ENCODE peak calls at places on chromosomes 5 and 9, in four cellular contexts. O is body of pancreas, C is lower leg skin, J is GM12878. H is an unnamed sample.

GRCh38 chr9:137269231-137269772 is 8.2 kb upstream of the TOR4A start:
- DNase-seq in O (peak), C (peak), J (peak), H (no peak)

GRCh38 chr5:154794525-154795234 is 39.5 kb downstream of the LARP1 start:
- DNase-seq in O (no peak), C (no peak), J (no peak), H (no peak)

GRCh38 chr9:3271581-3271980 is 254.2 kb downstream of the RFX3 start:
- DNase-seq in O (no peak), C (no peak), J (no peak), H (no peak)

GRCh38 chr5:78953092-78953800 is 31.9 kb downstream of the ARSB start:
- DNase-seq in O (no peak), C (no peak), J (no peak), H (no peak)

GRCh38 chr5:83151821-83152220 is 74.5 kb downstream of the XRCC4 start:
- DNase-seq in O (no peak), C (no peak), J (no peak), H (no peak)

GRCh38 chr5:133230823-133231578 is 179.2 kb downstream of the HSPA4 start:
- DNase-seq in O (no peak), C (peak), J (no peak), H (no peak)

GRCh38 chr5:75342836-75343235 is 5.8 kb downstream of the HMGCR start:
- DNase-seq in O (no peak), C (no peak), J (no peak), H (no peak)

GRCh38 chr5:167802755-167803431 is 488.6 kb upstream of the WWC1 start:
- DNase-seq in O (no peak), C (no peak), J (no peak), H (no peak)

GRCh38 chr5:136738829-136739228 is 373.5 kb upstream of the TRPC7 start:
- DNase-seq in O (no peak), C (no peak), J (no peak), H (no peak)

GRCh38 chr5:58459860-58460726 is at the start of gene PLK2:
- DNase-seq in O (peak), C (peak), J (no peak), H (peak)

DNA sequence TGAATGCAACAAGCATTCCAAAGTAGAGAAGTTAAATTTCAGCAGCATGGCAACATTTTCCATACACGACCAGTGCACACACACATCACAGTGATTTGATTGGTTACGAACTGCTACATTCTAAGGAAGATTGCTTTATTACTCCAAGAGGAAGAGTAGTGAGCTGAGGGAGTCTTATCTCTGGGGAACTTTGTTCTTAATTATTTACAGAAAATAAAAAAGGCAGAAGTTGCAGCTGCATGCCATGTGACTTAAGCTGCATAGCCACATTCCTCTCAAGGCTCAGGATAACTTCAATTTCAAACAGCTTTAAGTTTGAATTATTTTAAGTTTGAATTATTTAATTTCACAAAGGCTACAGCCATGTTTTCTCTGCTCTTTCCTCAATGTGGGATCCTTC is 71.6 kb upstream of the HSPB3 start:
- DNase-seq in O (no peak), C (no peak), J (no peak), H (no peak)
- TF ChIP-seq POLR2A in O (no peak), C (no peak), J (no peak), H (no peak)

DNA sequence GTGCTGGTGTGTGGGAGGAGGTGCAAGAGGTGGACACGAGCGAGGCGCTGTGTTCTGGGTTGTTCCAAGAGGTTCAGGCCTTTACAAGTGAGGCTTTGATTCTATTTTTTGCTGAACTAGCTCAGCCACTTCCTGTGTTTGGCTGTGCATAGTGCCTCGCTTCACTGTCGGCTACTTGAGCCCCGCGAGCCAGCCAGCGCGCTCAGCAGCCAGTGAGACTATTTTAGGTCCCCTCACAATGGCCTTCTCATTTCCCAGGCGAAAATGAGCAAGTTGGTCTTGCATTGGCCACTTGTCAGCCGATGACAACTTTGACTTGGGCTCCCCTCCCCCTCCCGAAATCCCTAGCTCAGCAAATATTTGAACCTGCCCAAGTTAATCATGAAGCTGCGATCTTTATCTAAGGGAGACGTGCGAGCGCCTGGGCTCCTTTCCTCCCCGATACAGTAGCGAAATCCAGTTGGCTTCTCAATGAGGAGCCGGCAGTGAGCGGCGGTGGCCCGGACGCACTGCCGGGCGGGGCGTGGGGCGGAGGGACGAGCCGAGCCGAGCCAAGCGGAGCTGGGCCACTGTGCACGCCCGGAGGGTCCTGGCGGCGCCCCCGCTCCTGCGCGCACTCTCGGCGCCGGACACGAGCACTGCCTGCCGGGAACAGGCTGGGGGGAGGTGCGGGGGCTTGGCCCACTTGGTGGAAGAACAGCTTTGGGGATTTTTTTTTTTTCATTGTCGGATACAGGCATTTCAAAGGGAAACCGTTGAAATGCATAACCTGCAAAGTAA is 72.6 kb downstream of the PIK3R1 start:
- DNase-seq in O (peak), C (peak), J (peak), H (peak)
- TF ChIP-seq POLR2A in O (peak), C (no peak), J (peak), H (peak)

DNA sequence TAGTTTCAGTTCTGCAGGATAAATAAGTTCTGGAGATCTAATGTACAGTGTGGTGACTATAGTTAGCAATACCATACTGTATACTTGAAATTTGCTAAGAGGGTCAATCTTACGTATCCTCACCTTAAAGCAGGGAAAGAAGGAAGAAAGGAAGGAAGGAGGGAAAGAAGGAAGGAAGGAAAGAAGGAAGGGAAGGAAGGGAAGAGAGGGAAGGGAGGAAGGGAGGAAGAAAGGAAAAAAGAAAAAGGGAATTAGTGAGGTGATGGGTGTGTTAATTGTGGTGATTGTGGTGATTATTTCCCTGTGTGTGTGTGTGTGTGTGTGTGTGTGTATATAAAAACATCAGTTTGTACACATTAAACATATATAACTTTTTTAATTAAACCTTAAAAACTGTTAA is 242.6 kb upstream of the MSX2 start:
- DNase-seq in O (no peak), C (no peak), J (no peak), H (no peak)
- TF ChIP-seq POLR2A in O (no peak), C (no peak), J (no peak), H (no peak)

DNA sequence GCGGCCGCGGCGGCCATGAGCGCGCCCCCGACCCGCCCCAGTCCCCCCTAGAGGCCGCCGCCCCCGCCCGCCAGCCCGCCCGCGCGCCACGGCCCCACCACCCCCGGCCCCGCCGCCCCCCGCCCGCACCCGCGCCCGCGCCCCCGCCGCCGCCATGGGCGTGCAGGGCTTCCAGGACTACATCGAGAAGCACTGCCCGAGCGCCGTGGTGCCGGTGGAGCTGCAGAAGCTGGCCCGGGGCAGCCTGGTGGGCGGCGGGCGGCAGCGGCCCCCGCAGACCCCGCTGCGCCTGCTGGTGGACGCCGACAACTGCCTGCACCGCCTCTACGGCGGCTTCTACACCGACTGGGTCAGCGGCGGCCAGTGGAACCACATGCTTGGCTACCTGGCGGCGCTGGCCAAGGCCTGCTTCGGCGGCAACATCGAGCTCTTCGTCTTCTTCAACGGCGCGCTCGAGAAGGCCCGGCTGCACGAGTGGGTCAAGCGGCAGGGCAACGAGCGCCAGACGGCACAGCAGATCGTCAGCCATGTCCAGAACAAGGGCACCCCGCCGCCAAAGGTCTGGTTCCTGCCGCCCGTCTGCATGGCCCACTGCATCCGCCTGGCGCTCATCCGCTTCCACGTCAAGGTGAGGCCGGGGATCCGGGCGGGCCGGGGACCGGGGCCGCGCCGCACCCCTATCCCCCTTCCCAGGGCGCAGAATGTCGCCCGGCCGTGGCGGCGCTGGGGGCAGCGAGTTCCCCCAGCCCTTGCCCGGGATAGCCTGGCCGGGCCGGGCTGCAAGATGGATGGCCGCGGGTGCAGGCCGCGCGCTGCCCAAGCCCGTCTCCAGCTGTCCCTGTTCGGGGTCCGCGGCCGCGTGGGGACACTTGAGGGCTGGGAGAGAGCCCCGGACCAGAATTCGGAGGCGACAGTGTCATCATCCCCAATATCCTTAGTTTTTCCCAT is 551 bp downstream of the FAM120A start:
- DNase-seq in O (peak), C (peak), J (no peak), H (peak)
- TF ChIP-seq POLR2A in O (peak), C (no peak), J (peak), H (no peak)

GRCh38 chr5:36876389-36876964 is at the start of gene NIPBL:
- DNase-seq in O (peak), C (peak), J (peak), H (peak)
- TF ChIP-seq POLR2A in O (peak), C (no peak), J (peak), H (peak)

DNA sequence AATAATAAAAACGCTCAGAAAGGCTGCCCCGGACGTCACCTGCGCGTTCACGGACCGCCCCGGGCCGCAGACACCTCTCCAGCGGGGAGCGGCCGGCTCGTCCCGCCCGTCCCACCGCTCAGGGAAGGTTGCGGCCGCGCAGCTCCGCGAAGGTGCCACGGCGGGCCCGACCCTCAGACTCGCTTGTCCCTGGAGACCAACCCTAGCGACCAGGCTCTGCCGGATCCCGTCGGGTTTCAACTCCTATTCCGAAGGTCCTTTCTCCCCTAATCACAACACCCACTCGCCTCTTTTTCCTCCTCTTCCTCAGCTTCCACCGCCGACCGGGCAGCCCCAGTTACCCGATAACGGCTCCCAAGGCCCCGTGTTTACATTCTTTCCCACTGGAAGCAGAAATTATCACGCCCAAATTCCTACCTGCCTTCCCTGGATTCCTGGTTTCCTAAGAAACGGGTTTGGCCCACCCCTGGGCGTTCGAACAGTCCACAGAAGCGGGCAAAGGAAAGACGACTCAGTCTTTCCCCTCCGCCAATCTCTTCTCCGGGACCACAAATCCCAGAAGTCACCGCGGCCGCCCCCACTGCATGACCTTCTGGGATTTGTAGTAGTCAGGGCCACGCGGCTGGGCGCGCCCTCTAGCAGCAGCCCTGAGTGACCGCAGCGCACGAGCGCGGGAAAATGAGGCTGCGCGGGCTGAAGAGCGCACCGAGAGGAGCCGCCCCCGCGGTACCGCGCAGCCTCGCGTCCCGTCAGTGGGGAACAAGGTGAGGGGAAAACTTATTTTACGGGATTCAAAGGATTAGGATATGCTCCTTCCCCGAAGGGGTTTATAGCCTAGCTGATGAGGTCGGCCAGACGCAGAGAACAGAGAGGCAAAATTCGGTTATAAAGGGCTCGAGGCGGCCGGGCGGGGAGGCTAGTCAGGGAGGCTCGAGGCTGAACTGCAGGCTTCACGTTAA is at the start of gene TTC33:
- DNase-seq in O (peak), C (peak), J (peak), H (peak)
- TF ChIP-seq POLR2A in O (peak), C (no peak), J (no peak), H (peak)

DNA sequence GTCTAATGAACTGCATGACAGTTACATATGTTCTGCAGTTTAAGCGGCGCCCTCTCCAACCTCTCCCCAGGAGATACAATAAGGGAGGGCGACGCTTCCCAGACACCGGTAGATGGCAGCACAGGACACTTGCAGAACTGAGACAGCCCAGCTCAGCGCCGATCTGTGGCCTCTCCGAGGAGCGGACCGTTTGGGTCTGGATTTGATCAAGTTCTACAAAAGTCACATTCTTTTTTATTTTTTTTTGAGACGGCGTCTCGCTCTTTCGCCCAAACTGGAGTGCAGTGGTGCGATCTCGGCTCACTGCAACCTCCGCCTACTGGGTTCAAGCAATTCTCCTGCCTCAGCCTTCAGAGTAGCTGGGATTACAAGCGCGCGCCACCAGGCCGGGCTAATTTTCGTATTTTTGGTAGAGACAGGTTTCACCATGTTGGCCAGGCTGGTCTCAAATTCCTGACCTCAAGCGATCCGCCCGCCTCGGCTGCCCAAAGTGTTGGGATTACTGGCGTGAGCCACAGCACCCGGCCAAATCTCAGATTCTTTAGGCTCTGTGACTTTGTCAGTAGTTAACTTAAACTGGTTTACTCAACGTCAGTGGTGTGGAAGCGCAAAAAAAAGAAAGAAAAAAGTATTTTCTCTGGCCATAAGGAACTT is 1.4 kb upstream of the ATOSB start:
- DNase-seq in O (peak), C (peak), J (no peak), H (peak)
- TF ChIP-seq POLR2A in O (no peak), C (no peak), J (no peak), H (no peak)

H was measured in erythroblast.